ENCODE peak calls at places on chromosomes 2 and 18, in eight cellular contexts. L is foreskin fibroblast, O is choroid plexus epithelial cell, V is GM06990, C is cardiac fibroblast, Z is lower leg skin, M is B cell, W is AG04450. T is an unnamed sample.

GRCh38 chr2:106959975-106960632 is 74.1 kb upstream of the ST6GAL2 start:
- DNase-seq in L (no peak), C (no peak), M (no peak), O (no peak), Z (no peak), W (no peak), V (no peak), T (no peak)

GRCh38 chr18:62784966-62785413 is 69.6 kb downstream of the PHLPP1 start:
- DNase-seq in O (peak), C (peak), L (peak), W (no peak), V (no peak), Z (no peak), M (no peak), T (peak)

GRCh38 chr2:151350579-151351195 is 6.7 kb upstream of the TNFAIP6 start:
- DNase-seq in O (no peak), M (no peak), V (no peak), L (no peak), Z (no peak), W (no peak), C (peak), T (peak)

GRCh38 chr2:201807452-201807980 is 1.2 kb downstream of the CDK15 start:
- DNase-seq in C (peak), Z (peak), V (no peak), W (no peak), M (no peak), O (peak), L (peak), T (peak)

GRCh38 chr2:10900216-10901109 is 11.3 kb upstream of the KCNF1 start:
- DNase-seq in W (no peak), C (peak), L (no peak), M (no peak), Z (no peak), O (no peak), V (no peak), T (no peak)

GRCh38 chr2:71779306-71779855 is 326.0 kb downstream of the DYSF start:
- DNase-seq in W (peak), L (no peak), V (no peak), M (no peak), O (peak), Z (no peak), C (peak), T (peak)

GRCh38 chr2:45269149-45269793 is 260.0 kb upstream of the SIX2 start:
- DNase-seq in Z (no peak), M (no peak), O (peak), W (no peak), C (peak), V (no peak), L (peak), T (peak)

GRCh38 chr18:59286341-59286740 is 13.1 kb upstream of the RAX start:
- DNase-seq in O (no peak), L (no peak), C (no peak), Z (no peak), W (no peak), M (no peak), V (no peak), T (no peak)

GRCh38 chr2:67694464-67694863 is 297.3 kb downstream of the ETAA1 start:
- DNase-seq in O (no peak), Z (no peak), V (no peak), L (no peak), M (no peak), W (no peak), C (no peak), T (no peak)

GRCh38 chr18:44586782-44587524 is 93.7 kb upstream of the SETBP1 start:
- DNase-seq in O (no peak), Z (no peak), L (no peak), V (no peak), M (no peak), C (no peak), W (no peak), T (no peak)

GRCh38 chr2:121748202-121748601 is 7.2 kb upstream of the TSN start:
- DNase-seq in V (no peak), M (no peak), C (peak), L (peak), Z (no peak), W (peak), O (peak), T (peak)
- TF ChIP-seq CTCF in V (peak), M (no peak), C (peak), L (peak), Z (no peak), W (peak), O (peak), T (peak)

GRCh38 chr18:12841070-12841469 is 43.0 kb downstream of the PTPN2 start:
- DNase-seq in O (no peak), Z (no peak), W (no peak), M (no peak), L (no peak), C (no peak), V (no peak), T (no peak)
- TF ChIP-seq CTCF in O (no peak), Z (no peak), W (no peak), M (no peak), L (no peak), C (no peak), V (no peak), T (no peak)

DNA sequence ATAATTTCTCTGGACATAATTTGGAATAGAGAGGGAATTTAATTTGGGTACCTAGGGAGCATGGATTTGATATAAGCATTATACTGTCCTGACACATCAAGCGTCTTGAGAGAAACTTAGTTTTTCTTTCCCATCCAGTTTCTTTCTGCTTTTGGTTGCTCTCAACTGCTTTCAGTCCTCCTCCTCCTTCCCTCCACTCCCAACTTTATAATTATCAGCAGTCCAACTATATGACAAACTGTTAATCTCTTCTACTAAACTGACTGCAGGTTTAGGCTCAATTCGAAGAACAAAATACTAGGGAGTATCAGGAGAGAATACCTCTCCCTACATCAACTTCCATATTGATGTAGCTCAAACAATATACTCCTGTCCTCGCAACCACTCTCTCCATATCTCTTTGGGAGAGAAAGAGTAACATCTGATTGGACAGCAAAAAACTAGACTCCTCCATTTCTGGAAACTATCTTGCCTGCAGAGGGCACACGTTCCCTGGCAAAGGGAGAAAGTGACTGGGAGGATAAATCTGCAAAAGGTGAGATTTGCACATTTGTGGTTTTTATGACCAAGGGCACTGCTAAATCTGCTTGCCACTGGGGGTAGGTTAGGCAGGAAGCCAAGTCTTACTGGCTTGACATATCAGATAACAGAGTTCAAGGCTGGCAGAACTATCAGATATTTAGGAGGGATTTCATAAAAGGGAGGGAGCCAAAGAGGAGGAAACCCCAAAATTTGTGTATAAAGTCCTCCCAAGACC is 40.1 kb downstream of the ICA1L start:
- DNase-seq in W (no peak), Z (no peak), M (peak), V (peak), C (peak), O (peak), L (peak), T (peak)
- TF ChIP-seq CTCF in W (peak), Z (no peak), M (peak), V (peak), C (peak), O (peak), L (peak), T (peak)

DNA sequence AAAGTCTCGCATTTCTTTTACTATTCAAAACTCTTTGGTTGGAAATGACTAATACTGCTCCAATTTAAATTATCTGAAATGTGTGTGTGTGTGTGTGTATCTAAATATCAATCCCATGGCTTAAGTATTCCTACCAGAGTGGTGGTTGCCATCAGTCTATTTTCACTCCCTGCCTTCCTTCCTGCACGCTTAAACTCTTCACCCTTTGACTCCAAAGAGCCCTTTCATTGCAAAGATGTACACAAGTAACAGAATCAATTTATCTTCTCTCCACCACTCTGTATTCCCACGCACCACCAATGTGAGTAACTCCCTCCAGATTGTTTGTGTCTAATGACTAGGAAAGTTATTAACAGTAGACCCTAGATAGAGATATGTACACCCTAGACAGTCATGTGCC is 42.8 kb downstream of the ARL6IP6 start:
- DNase-seq in W (no peak), O (no peak), L (no peak), V (no peak), Z (no peak), C (peak), M (no peak), T (peak)
- TF ChIP-seq CTCF in W (no peak), O (no peak), L (no peak), V (no peak), Z (no peak), C (no peak), M (no peak), T (no peak)

GRCh38 chr2:237067985-237068576 is 17.6 kb upstream of the COPS8 start:
- DNase-seq in W (no peak), O (peak), C (peak), Z (no peak), V (no peak), L (no peak), M (no peak), T (peak)
- TF ChIP-seq CTCF in W (peak), O (peak), C (no peak), Z (no peak), V (no peak), L (peak), M (no peak), T (peak)

T was measured in fibroblast of pulmonary artery.